ENCODE peak calls at places on chromosomes 12 and 14, in ten cellular contexts. S is esophagus muscularis mucosa, Q is RWPE2, F is gastrocnemius medialis, N is cardiac muscle cell, T is kidney epithelial cell, J is heart right ventricle, P is H9, L is suprapubic skin, R is upper lobe of left lung. D is an unnamed sample.

GRCh38 chr12:30795410-30795659 is 40.6 kb upstream of the CAPRIN2 start:
- DNase-seq in P (no peak), S (no peak), L (no peak), R (no peak), T (no peak), Q (no peak), J (no peak), F (no peak), N (no peak), D (no peak)

GRCh38 chr14:72699852-72700257 is 194.0 kb downstream of the DPF3 start:
- DNase-seq in P (no peak), S (no peak), F (peak; percentile 31), J (no peak), R (no peak), Q (no peak), L (no peak), N (no peak), T (no peak), D (no peak)

GRCh38 chr14:37985826-37986470 is 221.8 kb upstream of the SSTR1 start:
- DNase-seq in N (peak; percentile 76), T (no peak), F (no peak), R (no peak), J (peak; percentile 27), S (no peak), P (peak; percentile 44), Q (no peak), L (no peak), D (no peak)

GRCh38 chr14:39102969-39103957 is at the start of gene SEC23A:
- DNase-seq in S (peak; percentile 98), J (peak; percentile 92), F (peak; percentile 79), L (peak; percentile 97), N (peak; percentile 95), Q (peak; percentile 94), P (peak; percentile 95), T (no peak), R (peak; percentile 96), D (peak; percentile 89)

GRCh38 chr14:69260979-69261605 is 1.1 kb downstream of the GALNT16 start:
- DNase-seq in T (no peak), P (peak; percentile 75), R (peak; percentile 89), S (no peak), N (peak; percentile 51), F (no peak), J (no peak), L (peak; percentile 79), Q (no peak), D (peak; percentile 55)

GRCh38 chr12:48542300-48542928 is 17.0 kb downstream of the OR8S1 start:
- DNase-seq in Q (no peak), R (no peak), T (no peak), F (no peak), L (no peak), N (peak; percentile 27), P (peak; percentile 55), S (no peak), J (peak; percentile 13), D (no peak)

GRCh38 chr12:123973552-123974341 is 732 bp downstream of the ZNF664 start:
- DNase-seq in R (peak; percentile 90), J (peak; percentile 49), N (peak; percentile 73), S (peak; percentile 92), F (no peak), P (peak; percentile 66), T (no peak), Q (peak; percentile 68), L (peak; percentile 82), D (peak; percentile 56)

GRCh38 chr12:106791531-106791930 is 17.0 kb downstream of the RIC8B start:
- DNase-seq in S (no peak), J (no peak), F (no peak), T (no peak), R (no peak), P (no peak), Q (no peak), N (no peak), L (no peak), D (no peak)

GRCh38 chr12:56278905-56279304 is 12.2 kb downstream of the COQ10A start:
- DNase-seq in F (no peak), N (no peak), R (no peak), Q (no peak), J (no peak), L (no peak), T (no peak), S (no peak), P (no peak), D (no peak)

GRCh38 chr12:41304526-41304925 is 116.4 kb downstream of the PDZRN4 start:
- DNase-seq in F (no peak), R (no peak), T (no peak), L (no peak), J (no peak), Q (no peak), S (no peak), P (no peak), N (no peak), D (no peak)

DNA sequence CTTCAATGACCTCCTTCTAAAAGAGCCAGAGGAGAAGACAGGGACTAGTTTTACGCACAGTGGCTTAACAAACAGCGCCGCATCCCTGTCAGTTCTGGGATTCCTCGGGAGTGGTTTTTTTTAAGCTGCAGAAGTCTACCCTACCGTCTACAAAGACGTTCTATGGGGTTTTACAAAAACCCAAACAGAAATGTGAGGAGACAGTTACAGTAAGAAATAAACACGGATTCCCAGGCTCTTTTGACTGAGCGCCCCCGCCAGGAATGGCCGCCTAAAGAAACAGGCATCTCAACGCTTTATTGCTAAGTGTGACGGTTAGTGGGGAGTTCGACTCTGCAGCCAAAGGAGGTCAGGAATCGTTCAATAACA is 484 bp downstream of the ALKBH1 start:
- DNase-seq in P (no peak), N (no peak), T (no peak), F (no peak), J (peak; percentile 15), S (no peak), R (no peak), L (no peak), Q (no peak), D (no peak)
- TF ChIP-seq CTCF in P (no peak), N (peak; percentile 43), T (peak; percentile 43), F (peak; percentile 30), J (no peak), S (peak; percentile 40), R (no peak), L (no peak), Q (peak; percentile 86), D (peak; percentile 26)

DNA sequence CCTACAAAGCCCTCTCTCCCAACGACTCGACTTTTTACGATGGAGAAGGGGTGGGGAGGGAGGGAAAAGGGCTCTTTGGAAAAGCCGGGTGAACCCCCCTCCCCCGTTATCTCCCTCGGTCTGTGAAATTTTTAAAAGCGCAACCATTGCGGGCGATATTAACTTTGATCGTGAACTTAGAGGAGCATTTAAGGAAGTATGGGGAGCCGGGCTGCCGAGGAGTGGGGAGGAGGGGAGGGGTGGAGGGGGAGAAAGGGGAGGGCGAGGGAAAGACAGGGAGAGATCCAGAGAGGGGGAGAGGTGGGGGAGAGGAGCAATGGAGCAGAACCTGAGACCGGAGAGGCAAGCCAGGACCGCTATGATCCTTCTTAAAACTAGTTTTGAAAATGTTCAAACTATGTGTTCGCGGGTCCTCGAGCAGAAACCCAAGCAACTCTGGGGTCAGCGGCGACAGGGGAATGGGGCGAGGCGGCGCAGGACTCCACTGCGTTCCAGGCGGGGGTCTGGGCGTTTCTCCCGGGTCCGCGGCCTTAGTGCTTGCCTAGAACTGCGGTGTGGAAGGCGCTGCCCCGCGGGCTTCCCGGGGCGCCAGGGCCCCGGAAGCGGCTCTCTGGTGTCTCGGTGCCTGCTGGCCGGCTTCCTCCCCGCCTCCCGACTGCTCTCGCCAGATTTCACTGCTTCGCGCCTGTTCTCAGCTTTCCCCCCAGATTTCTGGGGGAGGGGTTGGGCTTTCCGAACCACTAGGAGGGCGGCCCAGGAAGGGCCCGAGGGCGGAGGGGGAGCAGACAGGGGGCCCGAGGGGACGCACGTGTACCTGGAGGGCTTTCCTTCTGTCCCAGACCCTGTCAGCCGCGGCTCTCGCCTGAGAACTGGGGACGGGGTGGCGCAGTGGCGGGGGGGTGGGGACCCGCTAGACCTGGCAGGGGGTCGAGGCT is at the start of gene HOTAIR:
- DNase-seq in L (no peak), N (no peak), J (no peak), Q (no peak), F (no peak), T (no peak), R (peak; percentile 82), S (no peak), P (peak; percentile 55), D (peak; percentile 66)
- H3K27me3 ChIP-seq in L (peaks cover 88% of the 10 kb centered on the region), N (peaks cover 100% of the 10 kb centered on the region), J (peaks cover 99% of the 10 kb centered on the region), Q (peaks cover 89% of the 10 kb centered on the region), F (peaks cover 100% of the 10 kb centered on the region), T (peaks cover 54% of the 10 kb centered on the region), R (peaks cover 75% of the 10 kb centered on the region), S (peaks cover 99% of the 10 kb centered on the region), P (peaks cover 99% of the 10 kb centered on the region), D (peaks cover 7% of the 10 kb centered on the region)

DNA sequence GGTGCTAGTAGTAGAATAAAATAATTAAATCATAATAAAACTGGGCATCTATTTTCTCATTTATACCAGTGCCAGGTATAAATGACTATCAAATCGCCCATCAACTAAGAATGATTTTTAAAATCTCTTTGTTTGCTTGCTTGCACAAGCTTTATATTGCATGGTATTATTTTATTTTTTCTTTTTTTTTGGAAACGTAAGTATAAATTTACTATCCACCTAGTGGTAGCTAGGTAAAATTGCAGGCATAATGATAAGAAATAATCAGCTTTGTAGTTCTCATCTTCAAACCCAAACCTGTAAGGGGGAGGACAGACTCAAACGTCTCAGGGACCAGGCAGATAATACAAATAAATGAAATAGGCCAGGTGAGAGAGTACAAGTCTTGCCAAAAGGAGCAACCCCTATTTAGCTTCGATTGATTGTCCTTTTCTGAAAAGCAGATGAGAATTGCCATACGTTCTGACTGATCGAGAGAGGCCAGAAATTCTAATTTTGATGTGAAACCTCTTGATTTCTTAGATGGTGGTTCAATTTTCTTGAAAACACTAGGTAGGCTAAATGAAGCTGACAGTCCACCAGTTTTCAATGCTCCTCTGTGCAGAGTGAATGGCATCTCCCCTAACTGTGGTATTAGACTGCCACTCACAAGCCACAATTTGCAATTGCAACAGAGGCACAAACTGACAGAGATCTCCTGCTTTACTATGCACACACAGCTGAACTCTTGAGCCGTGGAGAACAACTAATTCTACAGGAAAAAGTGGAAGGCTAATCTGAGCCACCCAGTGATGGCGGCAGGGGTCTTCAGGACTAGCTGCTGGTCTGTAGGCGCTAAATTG is 189.3 kb downstream of the DACT1 start:
- DNase-seq in L (no peak), T (no peak), Q (no peak), J (no peak), F (no peak), R (no peak), N (no peak), P (no peak), S (no peak), D (no peak)
- TF ChIP-seq CTCF in L (no peak), T (peak; percentile 30), Q (peak; percentile 39), J (no peak), F (no peak), R (no peak), N (peak; percentile 37), P (peak; percentile 72), S (peak; percentile 15), D (peak; percentile 15)

DNA sequence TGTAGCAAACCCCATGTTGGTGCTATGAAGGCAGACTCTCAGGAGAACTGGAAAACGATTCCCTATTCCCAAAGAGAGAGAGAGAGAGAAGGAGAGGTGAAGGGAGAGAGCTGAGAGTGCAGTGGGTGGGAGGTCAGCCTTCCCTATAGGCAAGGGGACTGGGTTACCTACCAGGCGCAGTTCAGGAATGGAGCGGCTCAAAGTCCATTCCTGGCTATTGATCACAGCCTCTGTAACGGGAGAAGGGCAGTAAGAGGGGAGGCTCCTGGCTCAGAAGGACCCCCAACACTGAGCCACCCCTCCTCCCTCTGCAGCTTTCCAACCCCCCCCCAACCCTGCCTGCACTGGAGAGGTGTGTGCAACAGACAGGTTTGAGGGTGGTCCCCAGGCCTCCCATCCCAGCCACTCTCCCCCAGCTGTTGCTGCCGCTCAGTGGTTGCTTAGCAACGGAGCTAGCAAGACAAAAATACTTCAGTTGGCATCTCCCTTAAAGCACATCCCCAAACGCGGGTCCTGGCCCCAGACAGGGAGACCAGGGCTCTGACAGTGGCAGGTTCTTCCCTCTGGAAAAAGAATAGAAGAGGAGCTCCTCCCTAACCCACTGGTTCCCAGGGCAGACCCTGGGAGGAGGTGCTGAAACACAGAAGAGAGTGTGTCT is 3.2 kb downstream of the AGAP2 start:
- DNase-seq in F (no peak), J (no peak), S (no peak), Q (no peak), T (no peak), L (no peak), R (no peak), N (no peak), P (peak; percentile 53), D (no peak)
- H3K27me3 ChIP-seq in F (peaks cover 53% of the 10 kb centered on the region), J (peaks cover 71% of the 10 kb centered on the region), S (peaks cover 54% of the 10 kb centered on the region), Q (peaks cover 51% of the 10 kb centered on the region), T (peaks cover 88% of the 10 kb centered on the region), L (peaks cover 66% of the 10 kb centered on the region), R (peaks cover 50% of the 10 kb centered on the region), N (peaks cover 100% of the 10 kb centered on the region), P (peaks cover 48% of the 10 kb centered on the region), D (no peaks in the 10 kb centered on the region)